ENCODE peak calls at places on chromosomes 4 and X, in five cellular contexts. T, V, Q, G and E are unnamed samples.
A peak's percentile ranks its signal among the peaks of the same experiment; 100 is the strongest.

GRCh38 chr4:146638801-146639351 is at the start of gene POU4F2:
- DNase-seq in G (peak; percentile 30), T (no peak), V (no peak), Q (peak; percentile 30), E (no peak)

GRCh38 chr4:147749811-147750321 is 18.0 kb downstream of the ARHGAP10 start:
- DNase-seq in Q (no peak), T (no peak), G (no peak), V (no peak), E (no peak)

GRCh38 chr4:44157611-44158277 is 290.9 kb downstream of the KCTD8 start:
- DNase-seq in V (peak; percentile 47), Q (no peak), G (no peak), T (peak; percentile 22), E (no peak)

GRCh38 chrX:152901816-152902501 is 4.1 kb downstream of the ZNF185 start:
- DNase-seq in V (no peak), Q (peak; percentile 75), T (no peak), G (no peak), E (peak; percentile 54)

GRCh38 chr4:128347930-128348660 is 60.5 kb upstream of the PGRMC2 start:
- DNase-seq in Q (no peak), T (no peak), G (no peak), V (no peak), E (no peak)

GRCh38 chr4:61192392-61192791 is 7.7 kb upstream of the ADGRL3 start:
- DNase-seq in Q (no peak), V (no peak), G (no peak), T (no peak), E (no peak)

GRCh38 chrX:20300822-20301221 is 34.1 kb upstream of the RPS6KA3 start:
- DNase-seq in G (no peak), T (no peak), V (no peak), Q (no peak), E (no peak)

GRCh38 chrX:56281789-56282188 is 49.6 kb downstream of the KLF8 start:
- DNase-seq in G (no peak), T (peak; percentile 4), Q (no peak), V (no peak), E (no peak)

GRCh38 chrX:43969504-43970501 is 3.4 kb downstream of the NDP start:
- DNase-seq in T (peak; percentile 52), Q (peak; percentile 84), G (no peak), V (peak; percentile 18), E (peak; percentile 61)

GRCh38 chrX:39808471-39808917 is 289.3 kb downstream of the BCOR start:
- DNase-seq in T (peak; percentile 46), G (no peak), V (peak; percentile 45), Q (peak; percentile 33), E (peak; percentile 80)

GRCh38 chrX:53831662-53832635 is 145.4 kb upstream of the HUWE1 start:
- DNase-seq in T (peak; percentile 45), G (peak; percentile 19), Q (peak; percentile 2), V (peak; percentile 4), E (no peak)

GRCh38 chrX:129523076-129524055 is at the start of gene SMARCA1:
- DNase-seq in T (peak; percentile 56), Q (peak; percentile 30), V (peak; percentile 24), G (peak; percentile 62), E (peak; percentile 75)

GRCh38 chr4:175823015-175823741 is 11.1 kb upstream of the GPM6A start:
- DNase-seq in V (no peak), G (no peak), T (no peak), Q (no peak), E (no peak)

GRCh38 chrX:47264507-47265173 is 31.8 kb downstream of the USP11 start:
- DNase-seq in V (no peak), T (no peak), G (no peak), Q (no peak), E (no peak)

GRCh38 chr4:47686294-47686872 is 151.5 kb downstream of the CORIN start:
- DNase-seq in Q (peak; percentile 15), T (peak; percentile 22), V (peak; percentile 22), G (peak; percentile 44), E (no peak)

GRCh38 chr4:9898596-9899345 is 117.3 kb downstream of the DRD5 start:
- DNase-seq in Q (no peak), V (peak; percentile 55), T (peak; percentile 6), G (peak; percentile 39), E (no peak)

GRCh38 chr4:45475490-45475889 is 648.4 kb downstream of the GABRG1 start:
- DNase-seq in Q (no peak), V (no peak), T (no peak), G (no peak), E (no peak)

GRCh38 chrX:138150709-138151108 is 560.8 kb downstream of the FGF13 start:
- DNase-seq in V (no peak), Q (no peak), T (no peak), G (no peak), E (no peak)

GRCh38 chr4:153067376-153067775 is 131.3 kb downstream of the FHDC1 start:
- DNase-seq in Q (no peak), T (no peak), V (no peak), G (no peak), E (no peak)

GRCh38 chrX:119067023-119067739 is 5.6 kb upstream of the CT47C1 start:
- DNase-seq in Q (peak; percentile 30), G (peak; percentile 38), V (peak; percentile 35), T (peak; percentile 64), E (no peak)

GRCh38 chr4:143335979-143336827 is 473 bp upstream of the GAB1 start:
- DNase-seq in V (peak; percentile 71), G (peak; percentile 81), Q (peak; percentile 78), T (peak; percentile 85), E (peak; percentile 97)

GRCh38 chr4:74474345-74475099 is 29.6 kb downstream of the AREG start:
- DNase-seq in G (no peak), T (no peak), V (no peak), Q (no peak), E (no peak)

GRCh38 chrX:65035451-65035779 is 59.2 kb upstream of the ZC4H2 start:
- DNase-seq in G (no peak), T (peak; percentile 42), Q (no peak), V (no peak), E (peak; percentile 74)

GRCh38 chr4:173538903-173539445 is 8.9 kb upstream of the HAND2 start:
- DNase-seq in G (no peak), Q (no peak), T (no peak), V (no peak), E (no peak)

GRCh38 chr4:96887857-96888256 is 1048.0 kb downstream of the PDHA2 start:
- DNase-seq in G (no peak), V (no peak), Q (no peak), T (no peak), E (no peak)

GRCh38 chr4:120207021-120207420 is 140.4 kb upstream of the MAD2L1 start:
- DNase-seq in V (no peak), Q (no peak), T (no peak), G (no peak), E (no peak)

GRCh38 chrX:16843208-16843909 is 26.8 kb downstream of the RBBP7 start:
- DNase-seq in Q (no peak), V (no peak), G (no peak), T (no peak), E (no peak)

GRCh38 chrX:39542316-39542715 is 555.4 kb downstream of the BCOR start:
- DNase-seq in Q (no peak), T (no peak), V (no peak), G (no peak), E (no peak)

GRCh38 chrX:133921764-133922389 is 63.5 kb downstream of the GPC3 start:
- DNase-seq in Q (peak; percentile 9), V (peak; percentile 3), G (peak; percentile 21), T (peak; percentile 58), E (no peak)

GRCh38 chr4:27974339-27974738 is 1113.7 kb downstream of the STIM2 start:
- DNase-seq in V (no peak), T (no peak), G (no peak), Q (no peak), E (no peak)

GRCh38 chr4:128858875-128859696 is 49.6 kb downstream of the JADE1 start:
- DNase-seq in G (no peak), Q (peak; percentile 55), T (no peak), V (no peak), E (no peak)

GRCh38 chr4:15327311-15328298 is 100.2 kb upstream of the C1QTNF7 start:
- DNase-seq in T (no peak), V (no peak), G (no peak), Q (no peak), E (no peak)

GRCh38 chrX:39984191-39984956 is 113.4 kb downstream of the BCOR start:
- DNase-seq in T (no peak), G (no peak), Q (no peak), V (no peak), E (peak; percentile 51)

GRCh38 chr4:85823295-85823694 is 348.3 kb downstream of the ARHGAP24 start:
- DNase-seq in Q (no peak), V (no peak), G (no peak), T (no peak), E (no peak)

GRCh38 chr4:171954650-171955049 is 141.4 kb downstream of the GALNTL6 start:
- DNase-seq in V (no peak), Q (no peak), G (no peak), T (no peak), E (no peak)

GRCh38 chrX:44872319-44872816 is 620 bp upstream of the KDM6A start:
- DNase-seq in Q (no peak), V (no peak), T (no peak), G (no peak), E (peak; percentile 89)

GRCh38 chr4:143402776-143403550 is 66.3 kb downstream of the GAB1 start:
- DNase-seq in T (peak; percentile 40), V (no peak), G (no peak), Q (no peak), E (no peak)

GRCh38 chr4:165288639-165289428 is 38.6 kb upstream of the MSMO1 start:
- DNase-seq in T (no peak), Q (no peak), V (no peak), G (no peak), E (no peak)